ENCODE peak calls at places on chromosomes 2 and 18, in six cellular contexts. Z, V, A, P, J and I are unnamed samples.

GRCh38 chr2:64837925-64838641 is 151.1 kb upstream of the SLC1A4 start:
- DNase-seq in A (no peak), P (no peak), V (peak; percentile 22), Z (no peak), J (no peak), I (no peak)

GRCh38 chr18:47986724-47987455 is 56.4 kb upstream of the SMAD2 start:
- DNase-seq in V (no peak), J (no peak), Z (no peak), P (no peak), A (no peak), I (no peak)

GRCh38 chr2:25587361-25587760 is 86.0 kb downstream of the DTNB start:
- DNase-seq in V (no peak), J (peak; percentile 28), A (peak; percentile 23), Z (no peak), P (peak; percentile 1), I (peak; percentile 18)

GRCh38 chr2:118047273-118047898 is 33.5 kb upstream of the CCDC93 start:
- DNase-seq in Z (no peak), A (peak; percentile 64), J (no peak), P (no peak), V (no peak), I (peak; percentile 57)

GRCh38 chr2:145412155-145412554 is 892.2 kb upstream of the ZEB2 start:
- DNase-seq in A (no peak), V (no peak), P (no peak), Z (no peak), J (no peak), I (no peak)

GRCh38 chr2:72527424-72527823 is 298.4 kb downstream of the EXOC6B start:
- DNase-seq in J (no peak), Z (no peak), V (no peak), P (no peak), A (peak; percentile 30), I (peak; percentile 55)

GRCh38 chr2:190328748-190329147 is 9.1 kb upstream of the HIBCH start:
- DNase-seq in Z (no peak), P (no peak), J (no peak), A (peak; percentile 42), V (no peak), I (peak; percentile 49)

GRCh38 chr2:144671695-144672094 is 151.8 kb upstream of the ZEB2 start:
- DNase-seq in P (no peak), V (no peak), Z (no peak), A (no peak), J (no peak), I (no peak)

GRCh38 chr2:239682518-239682917 is 281.7 kb upstream of the HDAC4 start:
- DNase-seq in Z (no peak), J (no peak), V (no peak), A (no peak), P (no peak), I (no peak)

GRCh38 chr2:174048238-174048637 is 83.1 kb upstream of the SP3 start:
- DNase-seq in J (peak; percentile 57), Z (no peak), V (no peak), A (no peak), P (no peak), I (no peak)
- TF ChIP-seq CTCF in J (no peak), Z (no peak), V (peak; percentile 27), A (no peak), P (no peak), I (no peak)

GRCh38 chr2:235638541-235639192 is 144.8 kb downstream of the AGAP1 start:
- DNase-seq in P (no peak), V (no peak), J (no peak), A (no peak), Z (no peak), I (no peak)
- TF ChIP-seq CTCF in P (no peak), V (no peak), J (peak; percentile 28), A (no peak), Z (no peak), I (peak; percentile 4)

GRCh38 chr2:201452058-201452736 is 657 bp downstream of the STRADB start:
- DNase-seq in J (no peak), V (no peak), P (no peak), Z (no peak), A (peak; percentile 43), I (no peak)
- TF ChIP-seq CTCF in J (peak; percentile 4), V (peak; percentile 29), P (no peak), Z (no peak), A (no peak), I (no peak)

GRCh38 chr2:67479256-67479655 is 82.1 kb downstream of the ETAA1 start:
- DNase-seq in A (peak; percentile 71), J (no peak), Z (no peak), V (no peak), P (no peak), I (peak; percentile 53)

GRCh38 chr2:67471681-67472080 is 74.5 kb downstream of the ETAA1 start:
- DNase-seq in J (no peak), P (no peak), V (no peak), Z (no peak), A (peak; percentile 53), I (no peak)

GRCh38 chr2:67476808-67477790 is 80.0 kb downstream of the ETAA1 start:
- DNase-seq in Z (peak; percentile 28), P (no peak), A (peak; percentile 79), V (no peak), J (peak; percentile 33), I (peak; percentile 82)
- TF ChIP-seq CTCF in Z (peak; percentile 67), P (peak; percentile 66), A (peak; percentile 56), V (peak; percentile 60), J (peak; percentile 73), I (peak; percentile 61)